ENCODE peak calls at places on chromosomes 2 and 18, in five cellular contexts. C is OCI-LY7, F is AG04450, H is IMR-90, G is breast epithelium. B is an unnamed sample.

GRCh38 chr2:240933966-240934700 is 28.0 kb downstream of the CROCC2 start:
- DNase-seq in C (no peak), F (no peak), H (no peak), G (peak), B (no peak)

GRCh38 chr2:183248866-183249567 is 124.8 kb downstream of the NUP35 start:
- DNase-seq in C (peak), F (no peak), H (peak), G (no peak), B (no peak)

GRCh38 chr2:140506606-140507005 is 1624.2 kb downstream of the LRP1B start:
- DNase-seq in C (no peak), F (no peak), H (peak), G (no peak), B (peak)

GRCh38 chr2:232623768-232624553 is 9.4 kb upstream of the EFHD1 start:
- DNase-seq in C (no peak), F (no peak), H (no peak), G (no peak), B (no peak)

GRCh38 chr2:200765995-200766660 is 45.6 kb upstream of the BZW1 start:
- DNase-seq in C (no peak), F (no peak), H (peak), G (no peak), B (no peak)

GRCh38 chr2:67156796-67157195 is 240.3 kb upstream of the ETAA1 start:
- DNase-seq in C (no peak), F (no peak), H (no peak), G (no peak), B (no peak)

GRCh38 chr2:51813245-51813644 is 781.3 kb upstream of the NRXN1 start:
- DNase-seq in C (no peak), F (peak), H (peak), G (no peak), B (peak)

GRCh38 chr2:144154205-144154604 is 365.7 kb downstream of the ZEB2 start:
- DNase-seq in C (no peak), F (no peak), H (no peak), G (no peak), B (no peak)

GRCh38 chr2:233331536-233331935 is 22.8 kb upstream of the DGKD start:
- DNase-seq in C (peak), F (no peak), H (no peak), G (no peak), B (no peak)

GRCh38 chr2:231110551-231110950 is 14.3 kb downstream of the HTR2B start:
- DNase-seq in C (no peak), F (no peak), H (peak), G (no peak), B (peak)

GRCh38 chr2:70143314-70144150 is 47.3 kb downstream of the C2orf42 start:
- DNase-seq in C (no peak), F (no peak), H (peak), G (peak), B (no peak)

GRCh38 chr18:7575465-7576026 is 8.4 kb downstream of the PTPRM start:
- DNase-seq in C (no peak), F (no peak), H (peak), G (no peak), B (no peak)

GRCh38 chr18:48767090-48767670 is 183.6 kb downstream of the SMAD7 start:
- DNase-seq in C (no peak), F (no peak), H (peak), G (no peak), B (no peak)

GRCh38 chr2:54949431-54949830 is 100.8 kb downstream of the RTN4 start:
- DNase-seq in C (no peak), F (no peak), H (peak), G (no peak), B (no peak)

GRCh38 chr18:42196651-42197050 is 241.6 kb downstream of the PIK3C3 start:
- DNase-seq in C (no peak), F (no peak), H (peak), G (no peak), B (no peak)

GRCh38 chr2:216081012-216081411 is 597 bp downstream of the PECR start:
- DNase-seq in C (no peak), F (no peak), H (no peak), G (no peak), B (no peak)

GRCh38 chr18:28185121-28185520 is 8.2 kb upstream of the CDH2 start:
- DNase-seq in C (no peak), F (no peak), H (no peak), G (no peak), B (no peak)

GRCh38 chr2:168210898-168211570 is 36.4 kb downstream of the STK39 start:
- DNase-seq in C (no peak), F (peak), H (peak), G (no peak), B (peak)

GRCh38 chr2:170155022-170155722 is 22.8 kb upstream of the MYO3B start:
- DNase-seq in C (no peak), F (no peak), H (peak), G (no peak), B (no peak)

GRCh38 chr2:144470819-144471218 is 49.1 kb downstream of the ZEB2 start:
- DNase-seq in C (no peak), F (no peak), H (no peak), G (no peak), B (no peak)

GRCh38 chr2:132623096-132623839 is 46.7 kb downstream of the LYPD1 start:
- DNase-seq in C (no peak), F (peak), H (peak), G (no peak), B (peak)

GRCh38 chr18:60053747-60054304 is 154.0 kb downstream of the PMAIP1 start:
- DNase-seq in C (no peak), F (peak), H (peak), G (no peak), B (peak)

GRCh38 chr2:184596819-184597411 is 1.4 kb upstream of the ZNF804A start:
- DNase-seq in C (peak), F (peak), H (peak), G (no peak), B (peak)

GRCh38 chr18:63316612-63317555 is 2.7 kb downstream of the BCL2 start:
- DNase-seq in C (no peak), F (no peak), H (no peak), G (no peak), B (no peak)
- H3K4me3 ChIP-seq in C (no peak), F (no peak), H (no peak), G (peak), B (no peak)

DNA sequence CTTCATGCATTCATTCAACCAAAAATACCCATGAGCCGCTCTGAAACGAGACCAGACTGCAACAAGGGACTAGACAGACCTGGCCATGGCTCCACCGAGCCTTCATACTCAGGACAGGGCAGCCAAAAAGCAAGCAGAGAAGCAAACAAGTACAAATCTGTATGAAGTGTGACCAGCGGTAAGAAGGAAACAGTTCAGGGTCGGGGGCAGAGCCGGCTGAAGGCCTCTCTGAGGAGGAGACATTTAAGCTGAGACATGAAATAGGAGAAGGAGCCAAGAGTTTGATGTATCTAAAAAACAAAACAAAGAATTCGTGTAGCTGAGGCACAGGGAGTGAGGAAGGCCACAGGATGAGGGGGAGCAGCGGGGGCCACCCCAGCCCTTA is 21.3 kb upstream of the SLC66A3 start:
- DNase-seq in C (no peak), F (no peak), H (no peak), G (no peak), B (no peak)
- H3K4me3 ChIP-seq in C (no peak), F (peak), H (no peak), G (peak), B (no peak)

DNA sequence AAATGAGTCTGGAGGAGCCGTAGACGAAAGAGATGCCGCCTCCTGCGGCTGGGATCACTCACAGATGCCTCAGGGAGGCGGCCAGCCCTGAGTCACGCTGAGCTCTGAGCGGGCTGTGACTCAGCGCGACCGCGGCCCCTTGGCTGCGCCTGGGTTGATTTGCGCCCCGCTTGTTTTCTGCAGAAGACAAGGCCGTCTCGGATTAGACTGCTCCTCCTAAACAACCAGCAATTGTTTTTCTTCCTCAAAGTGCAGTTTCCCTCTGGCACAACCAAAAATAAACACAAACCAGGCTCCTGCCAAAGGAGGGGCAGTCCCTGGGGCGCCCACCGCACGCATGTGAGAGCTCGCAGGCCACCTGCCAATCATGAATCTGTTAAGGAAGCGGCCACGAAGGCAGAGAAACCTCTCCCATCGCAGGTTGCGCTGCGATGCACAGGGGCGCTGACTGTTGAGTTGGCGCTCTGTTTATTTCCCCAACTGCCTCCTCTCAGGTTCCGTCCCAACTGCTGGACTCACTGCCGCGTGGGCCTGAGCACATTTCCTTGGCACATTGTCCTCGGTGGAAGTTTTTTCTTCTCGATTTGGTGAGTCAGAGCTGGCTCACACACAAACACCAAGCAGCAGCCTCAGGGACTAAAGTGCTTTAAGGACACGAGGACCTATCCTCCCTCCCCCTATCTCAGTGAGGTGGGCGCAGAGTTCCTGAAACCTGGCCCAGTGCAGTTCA is 85.2 kb upstream of the NDUFV2 start:
- DNase-seq in C (peak), F (peak), H (peak), G (peak), B (peak)
- H3K4me3 ChIP-seq in C (no peak), F (peak), H (peak), G (peak), B (peak)

DNA sequence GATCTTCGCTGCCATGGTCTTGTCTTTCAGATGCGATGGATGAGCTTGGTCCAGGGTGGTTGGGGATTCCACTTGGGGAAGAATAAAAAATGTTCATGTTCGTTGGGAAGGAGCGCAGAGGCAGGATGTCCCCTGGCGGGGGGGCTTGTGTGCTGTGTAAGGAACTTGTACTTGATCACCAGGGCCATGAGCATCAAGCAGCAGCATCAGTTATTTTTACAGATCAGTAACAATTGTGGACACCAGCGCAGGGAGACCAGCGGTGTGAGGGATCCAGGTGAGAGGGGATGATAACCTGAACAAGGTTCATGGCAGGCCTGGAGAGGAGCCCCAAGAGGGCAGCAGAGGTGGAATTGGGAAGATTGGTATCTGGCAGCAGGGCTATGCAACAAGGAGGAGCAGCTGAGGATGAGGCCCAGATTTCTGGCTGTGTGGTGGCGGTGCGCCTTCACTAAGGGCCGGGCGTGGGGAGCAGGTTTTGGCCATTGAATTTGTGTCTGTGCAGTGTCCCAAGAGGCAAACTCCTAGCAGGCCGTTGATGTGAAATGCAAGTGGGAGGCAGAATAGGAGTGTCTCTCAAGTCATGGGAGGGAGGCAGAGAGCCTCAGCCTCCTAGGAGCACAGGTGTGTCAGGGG is 3.9 kb downstream of the CNNM3 start:
- DNase-seq in C (no peak), F (no peak), H (no peak), G (no peak), B (no peak)
- H3K4me3 ChIP-seq in C (no peak), F (no peak), H (no peak), G (no peak), B (no peak)

GRCh38 chr2:104873689-104874054 is 19.8 kb downstream of the POU3F3 start:
- DNase-seq in C (no peak), F (no peak), H (no peak), G (no peak), B (no peak)
- H3K4me3 ChIP-seq in C (peak), F (peak), H (no peak), G (peak), B (peak)

GRCh38 chr2:99700482-99701398 is 210.9 kb upstream of the REV1 start:
- DNase-seq in C (no peak), F (no peak), H (no peak), G (no peak), B (no peak)
- H3K4me3 ChIP-seq in C (no peak), F (no peak), H (no peak), G (no peak), B (no peak)

GRCh38 chr2:147862859-147863516 is 18.2 kb downstream of the ACVR2A start:
- DNase-seq in C (no peak), F (no peak), H (no peak), G (no peak), B (no peak)
- H3K4me3 ChIP-seq in C (no peak), F (no peak), H (no peak), G (no peak), B (no peak)

DNA sequence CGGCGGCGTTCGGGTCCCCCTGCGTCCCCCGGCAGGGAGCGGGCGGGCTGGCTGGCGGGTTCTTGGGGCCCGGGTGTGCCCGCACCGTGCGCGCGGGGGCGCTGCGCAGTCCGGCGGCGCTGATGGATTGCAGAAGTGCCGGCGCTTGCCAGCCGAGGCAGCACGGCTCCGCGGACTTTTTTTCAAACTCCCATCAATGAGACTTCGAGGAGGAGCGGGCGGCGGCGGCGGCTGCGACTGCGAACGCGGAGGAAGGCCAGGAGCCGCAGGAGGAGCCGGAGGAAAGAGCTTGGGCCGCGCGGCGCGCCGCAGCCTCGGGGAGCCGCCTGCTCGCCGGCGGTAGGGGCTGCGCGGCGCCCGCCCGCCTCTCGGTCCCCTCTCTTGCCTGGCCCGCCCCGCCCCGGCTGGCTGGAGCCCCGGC is at the start of gene GLI2:
- DNase-seq in C (no peak), F (peak), H (peak), G (no peak), B (no peak)
- H3K4me3 ChIP-seq in C (no peak), F (peak), H (peak), G (peak), B (peak)

DNA sequence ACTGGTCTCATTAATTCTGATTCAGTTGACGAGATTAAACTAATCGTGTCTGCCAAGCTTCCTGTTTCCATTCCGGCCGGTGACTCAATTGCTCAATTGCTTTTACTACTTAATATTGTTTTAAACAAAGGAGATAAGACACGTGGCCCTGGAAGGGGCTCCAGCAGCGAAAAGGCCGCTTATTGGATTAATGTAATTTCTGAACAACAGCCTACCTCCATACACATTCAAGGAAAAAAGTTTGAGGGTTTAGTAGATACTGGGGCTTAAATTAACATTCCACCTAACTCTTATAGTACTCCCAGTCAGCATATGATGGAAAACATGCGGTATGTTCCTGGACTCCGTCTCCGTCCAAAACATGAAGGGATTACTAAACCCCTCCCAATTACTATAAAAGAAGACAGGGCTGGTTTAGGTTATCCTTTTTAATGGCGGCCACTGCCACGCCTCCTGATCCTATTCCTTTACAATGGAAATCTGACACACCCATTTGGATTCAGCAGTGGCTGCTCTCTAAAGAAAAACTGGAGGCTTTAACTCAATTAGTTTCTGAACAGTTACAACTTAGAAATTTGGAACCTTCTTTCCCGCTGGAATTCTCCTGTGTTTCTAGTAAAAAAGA is 27.1 kb downstream of the VPS54 start:
- DNase-seq in C (no peak), F (no peak), H (no peak), G (no peak), B (no peak)
- H3K4me3 ChIP-seq in C (no peak), F (no peak), H (no peak), G (no peak), B (no peak)

DNA sequence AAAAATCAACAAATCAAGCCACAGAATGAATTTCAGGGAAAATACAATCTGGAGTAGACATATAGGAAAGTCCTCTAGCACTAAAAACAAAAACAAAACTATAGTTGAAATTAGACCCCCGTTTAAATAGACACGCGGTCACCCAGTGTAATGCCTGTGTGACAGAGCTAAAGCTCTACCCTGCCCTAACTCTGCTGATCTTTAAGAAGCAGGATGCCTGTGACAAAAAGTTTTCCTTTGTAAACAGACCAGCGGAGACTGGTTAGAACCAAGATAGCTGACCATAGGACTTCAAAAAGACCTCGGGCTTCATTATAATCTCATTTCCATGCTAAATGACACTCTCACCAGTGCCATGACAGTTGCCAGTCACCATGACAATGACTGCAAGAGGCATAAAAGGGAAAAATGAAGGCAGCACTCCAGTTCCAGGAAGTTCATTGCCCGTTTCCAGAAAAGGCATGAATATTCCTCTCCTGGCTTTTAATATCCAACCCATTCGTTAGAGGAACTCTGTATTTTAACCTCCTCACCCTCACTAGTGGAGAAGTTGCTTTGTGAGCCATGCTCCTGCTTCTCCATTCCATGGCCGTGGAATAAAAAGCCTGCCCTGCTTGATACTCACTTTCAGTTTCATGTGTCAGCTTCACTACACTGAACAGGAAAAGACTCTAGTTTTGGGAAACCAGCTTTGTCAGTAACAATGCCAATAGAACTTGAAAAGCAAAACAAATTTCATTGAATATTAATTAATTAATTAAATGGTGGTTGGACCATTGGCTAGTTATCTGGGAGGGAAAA is 157.1 kb upstream of the COPS8 start:
- DNase-seq in C (peak), F (no peak), H (no peak), G (no peak), B (no peak)
- H3K4me3 ChIP-seq in C (no peak), F (peak), H (no peak), G (peak), B (peak)